ENCODE peak calls at places on chromosomes 13 and 19, in nine cellular contexts. One of them, this sample, is unnamed.

GRCh38 chr19:29837448-29837961 is 25.7 kb downstream of the CCNE1 start:
- DNase-seq in uterus: no peak
- DNase-seq in PC-3: no peak
- DNase-seq in endothelial cell: no peak
- DNase-seq in progenitor cell of endocrine pancreas: no peak
- DNase-seq in HL-60: no peak
- DNase-seq in transverse colon: no peak
- DNase-seq in fibroblast of the aortic adventitia: no peak
- DNase-seq in AG10803: no peak
- DNase-seq in this sample: no peak

GRCh38 chr13:42971670-42972355 is 20.2 kb downstream of the EPSTI1 start:
- DNase-seq in HL-60: no peak
- DNase-seq in transverse colon: no peak
- DNase-seq in uterus: no peak
- DNase-seq in progenitor cell of endocrine pancreas: no peak
- DNase-seq in endothelial cell: no peak
- DNase-seq in fibroblast of the aortic adventitia: peak; percentile 48
- DNase-seq in AG10803: peak; percentile 43
- DNase-seq in PC-3: no peak
- DNase-seq in this sample: no peak

GRCh38 chr13:109746364-109746763 is 40.0 kb downstream of the IRS2 start:
- DNase-seq in PC-3: no peak
- DNase-seq in fibroblast of the aortic adventitia: no peak
- DNase-seq in progenitor cell of endocrine pancreas: no peak
- DNase-seq in transverse colon: no peak
- DNase-seq in uterus: no peak
- DNase-seq in endothelial cell: no peak
- DNase-seq in AG10803: no peak
- DNase-seq in HL-60: no peak
- DNase-seq in this sample: no peak

GRCh38 chr19:38538793-38539528 is 78.8 kb downstream of the MAP4K1 start:
- DNase-seq in fibroblast of the aortic adventitia: peak; percentile 4
- DNase-seq in progenitor cell of endocrine pancreas: no peak
- DNase-seq in uterus: no peak
- DNase-seq in PC-3: no peak
- DNase-seq in endothelial cell: no peak
- DNase-seq in transverse colon: no peak
- DNase-seq in AG10803: no peak
- DNase-seq in HL-60: no peak
- DNase-seq in this sample: no peak

GRCh38 chr19:39078436-39079200 is 5.5 kb upstream of the ACP7 start:
- DNase-seq in uterus: no peak
- DNase-seq in fibroblast of the aortic adventitia: peak; percentile 99
- DNase-seq in transverse colon: no peak
- DNase-seq in progenitor cell of endocrine pancreas: no peak
- DNase-seq in endothelial cell: no peak
- DNase-seq in PC-3: peak; percentile 95
- DNase-seq in AG10803: peak; percentile 98
- DNase-seq in HL-60: no peak
- DNase-seq in this sample: no peak

GRCh38 chr19:860481-861098 is 1.1 kb downstream of the CFD start:
- DNase-seq in uterus: no peak
- DNase-seq in fibroblast of the aortic adventitia: peak; percentile 67
- DNase-seq in PC-3: peak; percentile 77
- DNase-seq in transverse colon: peak; percentile 84
- DNase-seq in HL-60: peak; percentile 77
- DNase-seq in endothelial cell: peak; percentile 57
- DNase-seq in progenitor cell of endocrine pancreas: peak; percentile 52
- DNase-seq in AG10803: peak; percentile 74
- DNase-seq in this sample: no peak

GRCh38 chr19:45254044-45254531 is 3.0 kb downstream of the MARK4 start:
- DNase-seq in fibroblast of the aortic adventitia: no peak
- DNase-seq in endothelial cell: no peak
- DNase-seq in AG10803: no peak
- DNase-seq in transverse colon: no peak
- DNase-seq in progenitor cell of endocrine pancreas: peak; percentile 17
- DNase-seq in HL-60: no peak
- DNase-seq in PC-3: no peak
- DNase-seq in uterus: no peak
- DNase-seq in this sample: no peak

GRCh38 chr13:112873851-112874750 is 94.9 kb upstream of the MCF2L start:
- DNase-seq in AG10803: peak; percentile 53
- DNase-seq in endothelial cell: peak; percentile 84
- DNase-seq in HL-60: no peak
- DNase-seq in fibroblast of the aortic adventitia: peak; percentile 65
- DNase-seq in uterus: peak; percentile 78
- DNase-seq in PC-3: peak; percentile 74
- DNase-seq in progenitor cell of endocrine pancreas: peak; percentile 77
- DNase-seq in transverse colon: peak; percentile 74
- DNase-seq in this sample: peak; percentile 65

GRCh38 chr19:38044267-38045111 is 137.5 kb downstream of the SIPA1L3 start:
- DNase-seq in endothelial cell: no peak
- DNase-seq in AG10803: no peak
- DNase-seq in PC-3: peak; percentile 13
- DNase-seq in uterus: no peak
- DNase-seq in progenitor cell of endocrine pancreas: no peak
- DNase-seq in fibroblast of the aortic adventitia: peak; percentile 47
- DNase-seq in HL-60: no peak
- DNase-seq in transverse colon: no peak
- DNase-seq in this sample: no peak

GRCh38 chr13:20457670-20458069 is 68.0 kb downstream of the CRYL1 start:
- DNase-seq in PC-3: no peak
- DNase-seq in HL-60: no peak
- DNase-seq in uterus: no peak
- DNase-seq in transverse colon: no peak
- DNase-seq in progenitor cell of endocrine pancreas: no peak
- DNase-seq in endothelial cell: no peak
- DNase-seq in AG10803: no peak
- DNase-seq in fibroblast of the aortic adventitia: no peak
- DNase-seq in this sample: no peak

GRCh38 chr19:47581605-47582319 is 8.8 kb upstream of the ZNF541 start:
- DNase-seq in uterus: no peak
- DNase-seq in transverse colon: no peak
- DNase-seq in AG10803: no peak
- DNase-seq in endothelial cell: no peak
- DNase-seq in PC-3: peak; percentile 86
- DNase-seq in progenitor cell of endocrine pancreas: no peak
- DNase-seq in HL-60: no peak
- DNase-seq in fibroblast of the aortic adventitia: no peak
- DNase-seq in this sample: no peak

GRCh38 chr13:40220299-40220935 is 446.0 kb downstream of the FOXO1 start:
- DNase-seq in AG10803: peak; percentile 16
- DNase-seq in endothelial cell: no peak
- DNase-seq in transverse colon: no peak
- DNase-seq in uterus: peak; percentile 55
- DNase-seq in HL-60: no peak
- DNase-seq in progenitor cell of endocrine pancreas: no peak
- DNase-seq in PC-3: no peak
- DNase-seq in fibroblast of the aortic adventitia: no peak
- DNase-seq in this sample: no peak

GRCh38 chr13:44698076-44698475 is 121.9 kb upstream of the TSC22D1 start:
- DNase-seq in uterus: no peak
- DNase-seq in progenitor cell of endocrine pancreas: no peak
- DNase-seq in transverse colon: no peak
- DNase-seq in endothelial cell: no peak
- DNase-seq in fibroblast of the aortic adventitia: no peak
- DNase-seq in PC-3: no peak
- DNase-seq in HL-60: no peak
- DNase-seq in AG10803: no peak
- DNase-seq in this sample: no peak

GRCh38 chr19:30116984-30117555 is 175.0 kb downstream of the URI1 start:
- DNase-seq in transverse colon: no peak
- DNase-seq in PC-3: no peak
- DNase-seq in endothelial cell: no peak
- DNase-seq in progenitor cell of endocrine pancreas: no peak
- DNase-seq in uterus: no peak
- DNase-seq in HL-60: no peak
- DNase-seq in fibroblast of the aortic adventitia: no peak
- DNase-seq in AG10803: no peak
- DNase-seq in this sample: peak; percentile 18

GRCh38 chr13:31073859-31074718 is 87.6 kb downstream of the HSPH1 start:
- DNase-seq in progenitor cell of endocrine pancreas: no peak
- DNase-seq in transverse colon: no peak
- DNase-seq in PC-3: no peak
- DNase-seq in endothelial cell: no peak
- DNase-seq in fibroblast of the aortic adventitia: peak; percentile 34
- DNase-seq in HL-60: no peak
- DNase-seq in AG10803: peak; percentile 34
- DNase-seq in uterus: no peak
- DNase-seq in this sample: no peak

GRCh38 chr13:102873653-102874052 is 27.8 kb downstream of the ERCC5 start:
- DNase-seq in progenitor cell of endocrine pancreas: no peak
- DNase-seq in transverse colon: no peak
- DNase-seq in HL-60: no peak
- DNase-seq in PC-3: peak; percentile 46
- DNase-seq in uterus: no peak
- DNase-seq in AG10803: no peak
- DNase-seq in fibroblast of the aortic adventitia: no peak
- DNase-seq in endothelial cell: no peak
- DNase-seq in this sample: no peak

GRCh38 chr13:33970746-33971145 is 152.8 kb downstream of the RFC3 start:
- DNase-seq in endothelial cell: no peak
- DNase-seq in HL-60: no peak
- DNase-seq in PC-3: no peak
- DNase-seq in transverse colon: no peak
- DNase-seq in progenitor cell of endocrine pancreas: no peak
- DNase-seq in fibroblast of the aortic adventitia: peak; percentile 48
- DNase-seq in AG10803: no peak
- DNase-seq in uterus: no peak
- DNase-seq in this sample: no peak

GRCh38 chr13:33968520-33969507 is 150.9 kb downstream of the RFC3 start:
- DNase-seq in uterus: no peak
- DNase-seq in endothelial cell: no peak
- DNase-seq in progenitor cell of endocrine pancreas: no peak
- DNase-seq in HL-60: no peak
- DNase-seq in transverse colon: no peak
- DNase-seq in fibroblast of the aortic adventitia: no peak
- DNase-seq in PC-3: no peak
- DNase-seq in AG10803: no peak
- DNase-seq in this sample: no peak

GRCh38 chr13:33973194-33973593 is 155.2 kb downstream of the RFC3 start:
- DNase-seq in transverse colon: no peak
- DNase-seq in PC-3: no peak
- DNase-seq in fibroblast of the aortic adventitia: no peak
- DNase-seq in AG10803: no peak
- DNase-seq in uterus: no peak
- DNase-seq in progenitor cell of endocrine pancreas: no peak
- DNase-seq in endothelial cell: no peak
- DNase-seq in HL-60: no peak
- DNase-seq in this sample: no peak

GRCh38 chr13:33976965-33977364 is 159.0 kb downstream of the RFC3 start:
- DNase-seq in endothelial cell: no peak
- DNase-seq in transverse colon: no peak
- DNase-seq in progenitor cell of endocrine pancreas: no peak
- DNase-seq in PC-3: peak; percentile 72
- DNase-seq in AG10803: no peak
- DNase-seq in uterus: no peak
- DNase-seq in HL-60: no peak
- DNase-seq in fibroblast of the aortic adventitia: no peak
- DNase-seq in this sample: no peak

DNA sequence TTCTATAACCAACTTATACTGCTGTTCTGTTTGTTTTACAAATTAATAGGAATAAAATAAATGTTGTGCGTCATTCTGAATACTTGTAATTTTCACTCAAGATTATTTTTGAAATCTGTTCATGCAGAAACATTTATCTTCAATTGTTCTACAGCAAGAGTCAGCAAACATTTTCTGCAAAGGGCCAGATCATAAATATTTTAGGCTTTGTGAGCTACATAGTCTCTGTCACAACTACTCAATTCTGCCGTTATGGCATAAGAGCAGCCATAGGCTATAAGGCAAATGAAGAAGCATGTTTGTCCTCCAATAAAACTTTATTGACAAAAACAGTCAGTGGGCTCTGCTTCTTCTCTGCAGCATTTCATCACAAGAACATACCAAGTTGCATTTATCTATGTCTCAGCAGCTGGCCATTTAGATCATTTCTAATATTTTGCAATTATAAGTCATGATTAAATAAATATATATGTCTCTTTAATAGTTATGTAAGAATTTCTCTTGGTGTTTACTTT is 153.4 kb downstream of the RFC3 start:
- DNase-seq in endothelial cell: no peak
- DNase-seq in uterus: no peak
- DNase-seq in PC-3: peak; percentile 13
- DNase-seq in progenitor cell of endocrine pancreas: no peak
- DNase-seq in fibroblast of the aortic adventitia: peak; percentile 51
- DNase-seq in transverse colon: no peak
- DNase-seq in HL-60: no peak
- DNase-seq in AG10803: no peak
- DNase-seq in this sample: no peak
- TF ChIP-seq CTCF in endothelial cell: no peak
- TF ChIP-seq CTCF in uterus: no peak
- TF ChIP-seq CTCF in PC-3: no peak
- TF ChIP-seq CTCF in progenitor cell of endocrine pancreas: no peak
- TF ChIP-seq CTCF in fibroblast of the aortic adventitia: no peak
- TF ChIP-seq CTCF in transverse colon: no peak
- TF ChIP-seq CTCF in HL-60: no peak
- TF ChIP-seq CTCF in AG10803: no peak
- TF ChIP-seq CTCF in this sample: no peak

GRCh38 chr19:16594131-16594586 is 21.9 kb upstream of the SLC35E1 start:
- DNase-seq in uterus: no peak
- DNase-seq in AG10803: no peak
- DNase-seq in transverse colon: peak; percentile 49
- DNase-seq in HL-60: no peak
- DNase-seq in PC-3: no peak
- DNase-seq in endothelial cell: no peak
- DNase-seq in fibroblast of the aortic adventitia: no peak
- DNase-seq in progenitor cell of endocrine pancreas: no peak
- DNase-seq in this sample: no peak
- TF ChIP-seq CTCF in uterus: no peak
- TF ChIP-seq CTCF in AG10803: no peak
- TF ChIP-seq CTCF in transverse colon: no peak
- TF ChIP-seq CTCF in HL-60: no peak
- TF ChIP-seq CTCF in PC-3: no peak
- TF ChIP-seq CTCF in endothelial cell: no peak
- TF ChIP-seq CTCF in fibroblast of the aortic adventitia: no peak
- TF ChIP-seq CTCF in progenitor cell of endocrine pancreas: no peak
- TF ChIP-seq CTCF in this sample: no peak

DNA sequence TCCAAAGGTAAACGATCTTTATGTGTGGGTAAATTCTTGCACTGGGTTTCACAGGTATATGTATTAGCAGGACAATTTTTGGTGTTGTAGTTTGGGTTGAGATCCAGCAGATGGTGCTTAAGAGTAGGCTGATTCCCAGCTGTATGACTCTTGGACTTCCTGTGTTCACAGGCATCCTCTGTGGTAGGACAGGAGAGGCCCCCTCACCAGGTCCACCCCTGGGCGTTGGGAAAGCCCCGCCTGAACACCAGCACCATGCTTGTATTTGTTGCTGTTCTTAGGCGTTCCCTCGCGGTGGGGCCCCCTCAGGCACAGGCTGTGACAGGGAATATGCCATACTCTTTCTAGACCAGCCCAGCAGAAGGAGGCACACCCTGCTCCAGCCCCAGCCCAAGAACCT is 49.5 kb upstream of the PCDH17 start:
- DNase-seq in AG10803: no peak
- DNase-seq in fibroblast of the aortic adventitia: no peak
- DNase-seq in PC-3: no peak
- DNase-seq in transverse colon: no peak
- DNase-seq in progenitor cell of endocrine pancreas: no peak
- DNase-seq in HL-60: no peak
- DNase-seq in uterus: no peak
- DNase-seq in endothelial cell: no peak
- DNase-seq in this sample: no peak
- TF ChIP-seq CTCF in AG10803: no peak
- TF ChIP-seq CTCF in fibroblast of the aortic adventitia: no peak
- TF ChIP-seq CTCF in PC-3: no peak
- TF ChIP-seq CTCF in transverse colon: no peak
- TF ChIP-seq CTCF in progenitor cell of endocrine pancreas: no peak
- TF ChIP-seq CTCF in HL-60: no peak
- TF ChIP-seq CTCF in uterus: no peak
- TF ChIP-seq CTCF in endothelial cell: no peak
- TF ChIP-seq CTCF in this sample: no peak

GRCh38 chr13:81487151-81487550 is 1146.2 kb upstream of the SPRY2 start:
- DNase-seq in HL-60: no peak
- DNase-seq in endothelial cell: peak; percentile 53
- DNase-seq in AG10803: no peak
- DNase-seq in uterus: no peak
- DNase-seq in fibroblast of the aortic adventitia: no peak
- DNase-seq in progenitor cell of endocrine pancreas: no peak
- DNase-seq in PC-3: peak; percentile 61
- DNase-seq in transverse colon: no peak
- DNase-seq in this sample: no peak
- TF ChIP-seq CTCF in HL-60: no peak
- TF ChIP-seq CTCF in endothelial cell: peak; percentile 55
- TF ChIP-seq CTCF in AG10803: no peak
- TF ChIP-seq CTCF in uterus: no peak
- TF ChIP-seq CTCF in fibroblast of the aortic adventitia: no peak
- TF ChIP-seq CTCF in progenitor cell of endocrine pancreas: peak; percentile 58
- TF ChIP-seq CTCF in PC-3: peak; percentile 55
- TF ChIP-seq CTCF in transverse colon: peak; percentile 23
- TF ChIP-seq CTCF in this sample: no peak